ENCODE peak calls at places on chromosomes 11 and 22, in eight cellular contexts. G is mammary epithelial cell, B is pancreas, H is right lobe of liver, F is fibroblast of mammary gland, O is transverse colon, E is PC-3, U is HFF-Myc. T is an unnamed sample.

GRCh38 chr22:49967333-49968241 is 7.0 kb downstream of the PIM3 start:
- DNase-seq in G (no peak), B (peak), H (peak), F (no peak), O (peak), E (no peak), U (no peak), T (no peak)

GRCh38 chr11:17353228-17354021 is 1.8 kb downstream of the NCR3LG1 start:
- DNase-seq in G (peak), B (peak), H (peak), F (peak), O (peak), E (peak), U (no peak), T (no peak)

GRCh38 chr11:130847517-130847916 is 68.8 kb downstream of the SNX19 start:
- DNase-seq in G (peak), B (no peak), H (no peak), F (peak), O (no peak), E (peak), U (no peak), T (peak)

GRCh38 chr11:77411238-77411637 is 62.7 kb downstream of the PAK1 start:
- DNase-seq in G (peak), B (peak), H (no peak), F (peak), O (peak), E (no peak), U (no peak), T (no peak)

GRCh38 chr11:99687320-99687719 is 666.6 kb downstream of the CNTN5 start:
- DNase-seq in G (no peak), B (no peak), H (no peak), F (no peak), O (no peak), E (peak), U (no peak), T (no peak)

GRCh38 chr11:31641477-31642062 is 132.0 kb downstream of the ELP4 start:
- DNase-seq in G (no peak), B (no peak), H (peak), F (peak), O (peak), E (peak), U (no peak), T (no peak)

GRCh38 chr22:46845281-46846153 is 83.1 kb downstream of the TBC1D22A start:
- DNase-seq in G (no peak), B (no peak), H (no peak), F (peak), O (no peak), E (peak), U (no peak), T (no peak)

GRCh38 chr22:45163074-45163416 is 680 bp upstream of the NUP50 start:
- DNase-seq in G (peak), B (no peak), H (no peak), F (peak), O (peak), E (peak), U (no peak), T (no peak)

GRCh38 chr22:36409911-36410756 is 22.4 kb upstream of the MYH9 start:
- DNase-seq in G (peak), B (peak), H (peak), F (no peak), O (peak), E (peak), U (no peak), T (no peak)

GRCh38 chr11:8803973-8804372 is 107.0 kb upstream of the AKIP1 start:
- DNase-seq in G (no peak), B (no peak), H (no peak), F (no peak), O (no peak), E (no peak), U (no peak), T (no peak)

GRCh38 chr11:66743271-66743968 is 14.4 kb upstream of the SPTBN2 start:
- DNase-seq in G (peak), B (no peak), H (no peak), F (no peak), O (peak), E (peak), U (no peak), T (no peak)
- H3K4me3 ChIP-seq in G (no peak), B (peak), H (no peak), F (no peak), O (peak), E (peak), U (peak), T (no peak)

GRCh38 chr11:75969626-75970308 is 154.8 kb downstream of the UVRAG start:
- DNase-seq in G (peak), B (no peak), H (no peak), F (peak), O (no peak), E (peak), U (peak), T (peak)
- TF ChIP-seq CTCF in G (no peak), B (no peak), H (no peak), F (no peak), O (no peak), E (no peak), U (no peak), T (no peak)

GRCh38 chr11:63889344-63889743 is 27.6 kb downstream of the RCOR2 start:
- DNase-seq in G (peak), B (no peak), H (peak), F (no peak), O (peak), E (no peak), U (no peak), T (no peak)
- H3K4me3 ChIP-seq in G (peak), B (peak), H (peak), F (no peak), O (peak), E (peak), U (no peak), T (no peak)

GRCh38 chr11:120562806-120563425 is 51.4 kb downstream of the GRIK4 start:
- DNase-seq in G (no peak), B (no peak), H (no peak), F (no peak), O (no peak), E (no peak), U (no peak), T (no peak)

GRCh38 chr11:120566176-120566575 is 54.6 kb downstream of the GRIK4 start:
- DNase-seq in G (peak), B (no peak), H (no peak), F (no peak), O (no peak), E (peak), U (no peak), T (no peak)

GRCh38 chr11:120563698-120564572 is 52.4 kb downstream of the GRIK4 start:
- DNase-seq in G (no peak), B (no peak), H (no peak), F (no peak), O (no peak), E (no peak), U (no peak), T (no peak)

GRCh38 chr11:120565436-120566155 is 54.0 kb downstream of the GRIK4 start:
- DNase-seq in G (peak), B (no peak), H (no peak), F (no peak), O (no peak), E (no peak), U (no peak), T (no peak)

GRCh38 chr11:120564573-120565301 is 53.2 kb downstream of the GRIK4 start:
- DNase-seq in G (no peak), B (peak), H (peak), F (peak), O (no peak), E (no peak), U (no peak), T (no peak)
- TF ChIP-seq CTCF in G (no peak), B (no peak), H (no peak), F (no peak), O (no peak), E (no peak), U (no peak), T (no peak)

GRCh38 chr11:73323464-73323863 is 15.4 kb downstream of the ARHGEF17 start:
- DNase-seq in G (no peak), B (peak), H (peak), F (peak), O (peak), E (no peak), U (no peak), T (no peak)

GRCh38 chr11:73322111-73322985 is 14.3 kb downstream of the ARHGEF17 start:
- DNase-seq in G (no peak), B (no peak), H (no peak), F (peak), O (no peak), E (no peak), U (no peak), T (no peak)

GRCh38 chr11:73324116-73324515 is 16.0 kb downstream of the ARHGEF17 start:
- DNase-seq in G (no peak), B (no peak), H (no peak), F (no peak), O (no peak), E (no peak), U (no peak), T (no peak)

GRCh38 chr11:73321342-73322110 is 13.4 kb downstream of the ARHGEF17 start:
- DNase-seq in G (no peak), B (no peak), H (peak), F (no peak), O (no peak), E (no peak), U (no peak), T (no peak)

GRCh38 chr11:73322986-73323306 is 14.9 kb downstream of the ARHGEF17 start:
- DNase-seq in G (no peak), B (no peak), H (no peak), F (no peak), O (no peak), E (no peak), U (no peak), T (no peak)
- H3K4me3 ChIP-seq in G (no peak), B (no peak), H (no peak), F (no peak), O (no peak), E (no peak), U (no peak), T (no peak)

GRCh38 chr11:96092511-96092910 is 168.6 kb upstream of the MTMR2 start:
- DNase-seq in G (no peak), B (no peak), H (no peak), F (no peak), O (no peak), E (no peak), U (no peak), T (no peak)

GRCh38 chr11:96088914-96089313 is 165.0 kb upstream of the MTMR2 start:
- DNase-seq in G (no peak), B (no peak), H (no peak), F (no peak), O (no peak), E (no peak), U (no peak), T (no peak)

GRCh38 chr11:96094156-96094555 is 170.2 kb upstream of the MTMR2 start:
- DNase-seq in G (no peak), B (no peak), H (no peak), F (no peak), O (no peak), E (no peak), U (no peak), T (no peak)

GRCh38 chr11:96090711-96091110 is 166.8 kb upstream of the MTMR2 start:
- DNase-seq in G (no peak), B (no peak), H (no peak), F (peak), O (no peak), E (peak), U (no peak), T (peak)

GRCh38 chr11:96091476-96091875 is 167.6 kb upstream of the MTMR2 start:
- DNase-seq in G (no peak), B (no peak), H (no peak), F (no peak), O (no peak), E (peak), U (no peak), T (no peak)
- TF ChIP-seq CTCF in G (no peak), B (no peak), H (no peak), F (no peak), O (no peak), E (peak), U (peak), T (peak)

GRCh38 chr11:134331565-134332188 is at the start of gene GLB1L2:
- DNase-seq in G (peak), B (peak), H (peak), F (peak), O (peak), E (peak), U (no peak), T (no peak)
- H3K4me3 ChIP-seq in G (peak), B (peak), H (peak), F (no peak), O (peak), E (peak), U (peak), T (no peak)

T was measured in AG09309.